ENCODE peak calls at places on chromosomes 2 and 18, in seven cellular contexts. L is AG04449, N is mammary epithelial cell, H is breast epithelium, F is tibial nerve, U is nephron progenitor cell, J is colonic mucosa. G is an unnamed sample.

GRCh38 chr2:36698978-36699377 is 2.5 kb downstream of the VIT start:
- DNase-seq in L (no peak), N (no peak), H (no peak), F (peak), U (no peak), J (no peak), G (no peak)

GRCh38 chr2:127508621-127509034 is 17.7 kb downstream of the IWS1 start:
- DNase-seq in L (peak), N (peak), H (no peak), F (peak), U (no peak), J (peak), G (no peak)

GRCh38 chr2:100767224-100767653 is 52.7 kb upstream of the NPAS2 start:
- DNase-seq in L (no peak), N (peak), H (no peak), F (no peak), U (no peak), J (no peak), G (no peak)

GRCh38 chr2:65172994-65173790 is 43.3 kb upstream of the RAB1A start:
- DNase-seq in L (no peak), N (no peak), H (no peak), F (no peak), U (no peak), J (no peak), G (no peak)

GRCh38 chr2:241773511-241774418 is 2.9 kb upstream of the GAL3ST2 start:
- DNase-seq in L (no peak), N (no peak), H (peak), F (no peak), U (no peak), J (peak), G (no peak)

GRCh38 chr2:180761224-180761623 is 219.2 kb upstream of the UBE2E3 start:
- DNase-seq in L (no peak), N (peak), H (no peak), F (no peak), U (no peak), J (no peak), G (no peak)

GRCh38 chr18:78962098-78962497 is 17.5 kb upstream of the SALL3 start:
- DNase-seq in L (no peak), N (no peak), H (no peak), F (no peak), U (no peak), J (no peak), G (no peak)

GRCh38 chr2:205654878-205655601 is 27.3 kb upstream of the NRP2 start:
- DNase-seq in L (peak), N (peak), H (no peak), F (no peak), U (no peak), J (no peak), G (no peak)

GRCh38 chr2:218006741-218007140 is 3.9 kb upstream of the TNS1 start:
- DNase-seq in L (no peak), N (no peak), H (no peak), F (no peak), U (no peak), J (no peak), G (no peak)

GRCh38 chr18:79424008-79424565 is 28.4 kb downstream of the NFATC1 start:
- DNase-seq in L (no peak), N (no peak), H (no peak), F (peak), U (no peak), J (no peak), G (no peak)

GRCh38 chr2:203237501-203238238 is 1.1 kb upstream of the CYP20A1 start:
- DNase-seq in L (no peak), N (no peak), H (no peak), F (no peak), U (no peak), J (no peak), G (no peak)

GRCh38 chr2:1826188-1826905 is 82.0 kb upstream of the PXDN start:
- DNase-seq in L (no peak), N (no peak), H (no peak), F (peak), U (no peak), J (no peak), G (no peak)

GRCh38 chr2:33108483-33109443 is 162.0 kb downstream of the LTBP1 start:
- DNase-seq in L (no peak), N (peak), H (no peak), F (no peak), U (no peak), J (no peak), G (no peak)

GRCh38 chr18:36539674-36540073 is 242.2 kb downstream of the FHOD3 start:
- DNase-seq in L (no peak), N (peak), H (no peak), F (no peak), U (no peak), J (no peak), G (no peak)

GRCh38 chr2:167652401-167652800 is 595.0 kb downstream of the STK39 start:
- DNase-seq in L (no peak), N (no peak), H (no peak), F (no peak), U (no peak), J (no peak), G (no peak)

DNA sequence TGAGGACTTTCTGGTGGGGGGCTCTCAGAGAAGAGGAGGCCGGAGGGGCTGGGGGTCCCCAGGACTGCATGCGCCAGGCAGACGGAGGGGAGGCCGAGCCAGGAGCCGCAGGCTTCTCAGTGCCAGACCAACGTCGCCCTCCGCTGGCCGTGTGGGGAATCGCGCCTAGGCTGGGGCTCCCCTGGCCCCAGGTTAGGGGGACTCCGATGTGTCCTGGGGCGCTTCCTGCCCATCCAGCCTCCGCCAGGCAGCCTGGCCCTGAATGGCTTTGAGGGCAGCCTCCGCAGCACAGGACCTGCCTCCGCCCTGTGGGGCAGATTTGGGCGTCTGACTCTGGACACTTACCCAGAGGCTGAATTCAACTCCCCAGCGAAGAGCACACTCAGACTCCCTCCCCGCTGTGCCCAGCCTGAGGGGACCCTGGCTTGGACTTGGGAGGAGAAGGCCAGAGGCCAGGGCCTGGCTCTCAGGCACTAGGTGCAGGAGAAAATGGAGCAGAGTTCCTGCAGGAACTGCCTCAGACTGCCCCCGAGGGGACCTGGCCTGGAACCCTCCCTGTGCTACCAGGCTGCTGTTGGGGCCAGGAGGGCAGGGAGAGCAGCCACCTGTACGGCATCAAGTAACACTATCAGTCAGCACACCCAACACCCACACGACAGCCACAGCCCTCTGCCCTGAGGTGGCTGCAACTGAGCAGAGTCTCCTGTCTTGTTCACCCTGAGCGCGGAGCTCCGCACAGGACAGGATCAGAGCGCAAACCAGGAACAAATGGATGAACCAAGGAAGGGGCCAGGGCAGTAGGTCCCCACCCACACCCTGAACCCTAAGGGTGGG is 621 bp upstream of the TEKT4 start:
- DNase-seq in L (no peak), N (no peak), H (no peak), F (no peak), U (peak), J (no peak), G (no peak)
- TF ChIP-seq CTCF in L (peak), N (peak), H (no peak), F (no peak), U (peak), J (peak), G (no peak)

DNA sequence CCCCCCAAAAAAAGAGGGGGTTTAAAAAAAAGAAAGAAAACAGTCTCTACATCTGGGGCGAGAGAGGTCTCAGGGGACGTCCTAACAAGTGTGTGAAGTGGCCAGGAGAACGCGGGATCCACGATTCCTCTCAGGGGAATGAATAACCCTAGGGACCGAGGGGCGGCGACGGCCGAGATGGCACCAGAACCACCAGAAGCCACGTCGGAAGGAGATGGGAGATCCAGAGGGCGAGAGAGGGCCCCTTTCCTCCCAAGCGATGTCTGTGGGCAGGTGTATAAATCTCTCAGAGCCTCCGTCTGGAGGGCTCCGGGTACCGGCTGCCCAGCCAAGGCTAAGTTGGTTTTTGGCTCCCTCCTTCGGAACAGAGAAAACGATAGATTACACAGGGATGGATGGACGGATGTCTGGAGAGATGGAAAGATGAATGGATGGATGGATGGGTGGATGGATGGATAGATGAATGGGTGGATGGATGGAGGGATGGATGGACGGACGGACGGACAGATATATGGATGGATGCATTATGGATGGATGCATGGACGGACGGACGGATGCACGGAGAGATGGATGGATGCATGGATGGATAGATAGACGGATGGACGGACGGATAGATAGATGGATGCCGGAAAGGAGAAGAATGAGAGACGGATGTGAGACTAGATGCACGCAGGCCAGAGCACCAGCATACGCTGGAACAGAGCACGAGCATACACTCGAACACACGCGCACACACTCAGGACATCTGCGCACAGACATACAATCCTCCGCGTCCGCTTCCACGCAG is 1.6 kb downstream of the EPHA4 start:
- DNase-seq in L (no peak), N (peak), H (no peak), F (no peak), U (peak), J (peak), G (peak)
- TF ChIP-seq CTCF in L (peak), N (no peak), H (no peak), F (no peak), U (no peak), J (no peak), G (no peak)

DNA sequence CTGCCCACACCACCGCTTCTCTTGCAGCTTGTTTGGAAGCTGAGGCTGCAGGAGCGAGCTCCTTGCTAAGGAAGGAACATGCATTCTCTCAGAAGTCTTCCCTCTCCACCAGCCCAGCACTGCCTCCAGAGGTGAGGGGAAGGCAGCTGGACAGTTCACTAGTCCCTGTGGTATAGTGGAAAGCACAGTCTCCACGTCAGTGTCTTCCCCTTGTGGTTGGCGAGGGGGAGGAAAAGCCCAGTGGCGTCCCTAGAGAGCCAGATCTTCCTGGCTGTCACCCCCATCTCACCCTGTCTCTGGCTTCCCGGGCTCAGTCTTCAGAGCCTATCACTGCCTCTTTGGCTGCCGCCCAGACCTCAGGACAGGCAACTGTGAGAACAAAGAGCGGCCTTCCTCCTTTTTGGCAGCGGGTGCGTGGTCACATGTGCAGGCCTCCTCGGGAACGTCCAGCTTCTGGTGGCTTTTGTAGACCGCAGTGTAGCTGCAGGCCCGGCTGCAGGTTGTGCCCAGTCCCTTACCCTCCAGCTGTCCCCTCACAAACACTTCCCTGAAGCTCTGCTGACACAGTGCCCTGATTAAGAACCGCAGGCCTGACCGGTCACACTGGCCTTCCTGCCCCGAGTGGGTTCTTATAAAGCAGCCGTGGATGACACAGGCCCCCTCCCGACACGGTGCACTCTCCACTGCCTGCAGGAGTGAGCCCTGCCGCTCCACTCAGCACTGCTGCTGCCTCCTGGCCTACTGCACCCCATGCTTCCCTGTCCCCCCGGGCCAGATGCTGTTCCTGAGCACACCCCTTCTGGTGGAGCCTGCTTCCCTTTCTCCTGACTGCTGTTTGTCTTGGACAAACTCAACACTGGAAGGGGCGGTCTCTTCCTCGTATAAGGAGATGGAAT is 90.9 kb downstream of the RNF144A start:
- DNase-seq in L (no peak), N (peak), H (peak), F (peak), U (no peak), J (peak), G (no peak)
- TF ChIP-seq CTCF in L (peak), N (peak), H (no peak), F (peak), U (no peak), J (no peak), G (no peak)

DNA sequence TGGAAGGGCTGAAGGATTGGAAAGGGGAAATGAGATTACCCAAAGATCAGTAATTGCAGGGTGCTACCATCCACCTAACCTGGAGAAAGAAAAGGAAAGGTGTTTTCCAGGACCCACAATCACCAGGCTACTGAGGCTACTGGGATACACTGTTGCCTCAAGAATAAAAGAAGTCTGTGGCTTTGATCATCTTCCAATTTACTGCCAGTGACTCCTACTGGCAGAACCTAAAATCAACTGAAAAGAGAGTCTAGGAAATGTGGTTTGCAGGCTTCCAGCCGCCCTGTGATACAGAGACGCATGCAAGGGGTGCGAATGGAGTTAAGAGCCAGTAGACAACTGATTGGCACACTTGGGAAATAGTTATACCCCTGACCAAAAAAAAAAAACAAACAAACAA is 16.6 kb upstream of the TTL start:
- DNase-seq in L (no peak), N (no peak), H (no peak), F (no peak), U (no peak), J (no peak), G (no peak)
- TF ChIP-seq CTCF in L (no peak), N (peak), H (no peak), F (no peak), U (no peak), J (no peak), G (no peak)

DNA sequence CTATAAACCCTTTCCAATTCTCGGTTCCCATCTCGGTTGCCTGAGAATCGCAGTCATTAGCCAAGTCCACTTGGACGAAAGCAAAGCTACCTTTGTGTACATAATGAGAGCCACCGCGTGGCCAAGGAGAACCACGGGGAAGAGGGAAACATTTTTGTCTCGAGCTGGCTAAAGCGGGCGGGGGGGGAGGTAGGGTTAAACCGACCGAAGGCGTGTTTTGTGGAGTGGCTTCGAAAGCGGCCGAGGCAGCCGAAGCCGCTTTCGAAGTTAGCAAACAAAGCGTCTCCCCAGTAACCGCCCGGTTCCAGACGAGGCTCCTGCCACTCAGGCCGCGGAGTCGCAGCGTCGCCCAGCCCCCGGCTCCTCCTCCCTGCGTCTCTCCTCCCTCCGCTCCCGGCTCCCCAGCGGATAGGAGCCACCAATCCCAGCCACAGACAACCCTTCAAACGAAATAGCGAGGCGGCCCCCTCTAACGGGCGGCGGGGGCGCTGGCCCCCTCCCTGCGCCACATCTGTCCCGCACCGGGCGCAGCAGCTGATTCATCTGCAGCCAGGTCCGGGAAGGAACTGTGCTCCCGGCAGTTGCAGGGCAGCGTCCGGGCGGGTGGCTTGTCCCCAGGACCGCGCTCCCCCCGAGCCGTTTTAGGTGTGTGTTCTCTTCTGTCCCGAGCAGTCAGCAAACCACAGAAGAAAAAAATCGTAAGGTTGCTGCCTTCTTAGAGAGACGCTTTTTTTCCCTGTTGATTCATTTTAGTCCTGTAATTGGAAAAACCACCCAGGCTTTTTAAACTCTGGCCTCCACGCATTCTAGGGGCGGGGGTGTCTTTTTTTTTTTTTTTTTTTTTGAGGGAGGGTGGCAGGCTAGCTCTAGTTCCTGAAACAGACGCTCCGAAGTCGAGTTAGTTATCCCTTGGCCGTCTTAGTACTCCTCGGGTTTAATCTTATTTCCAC is 1.8 kb upstream of the TGIF1 start:
- DNase-seq in L (no peak), N (peak), H (peak), F (peak), U (peak), J (peak), G (peak)
- TF ChIP-seq CTCF in L (peak), N (no peak), H (peak), F (no peak), U (no peak), J (no peak), G (no peak)

DNA sequence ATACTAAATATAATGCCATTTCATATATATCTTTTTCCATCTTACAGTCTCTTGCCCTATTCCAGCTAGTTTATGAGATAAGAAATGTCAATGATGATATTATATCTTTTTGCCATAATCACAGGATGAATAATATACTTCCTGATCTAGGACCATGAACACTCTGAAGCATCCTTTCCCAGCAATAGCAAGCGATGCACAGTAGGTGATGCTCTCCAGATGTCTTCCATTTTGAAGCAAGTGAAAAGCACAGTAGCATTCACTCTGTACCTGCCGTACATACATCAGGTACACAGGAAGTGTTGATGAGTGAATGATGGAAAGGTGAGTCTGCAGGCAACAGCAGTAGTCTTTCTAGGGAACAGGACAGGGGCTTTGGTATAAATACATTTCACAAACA is 8.6 kb upstream of the SULT1C4 start:
- DNase-seq in L (no peak), N (no peak), H (no peak), F (no peak), U (no peak), J (no peak), G (no peak)
- TF ChIP-seq CTCF in L (no peak), N (no peak), H (no peak), F (no peak), U (no peak), J (no peak), G (no peak)

GRCh38 chr2:44671896-44672295 is 269.6 kb upstream of the SIX3 start:
- DNase-seq in L (no peak), N (no peak), H (no peak), F (no peak), U (no peak), J (no peak), G (no peak)
- TF ChIP-seq CTCF in L (no peak), N (no peak), H (no peak), F (no peak), U (no peak), J (no peak), G (no peak)

GRCh38 chr2:128543646-128544045 is 225.0 kb upstream of the HS6ST1 start:
- DNase-seq in L (no peak), N (no peak), H (no peak), F (no peak), U (no peak), J (no peak), G (no peak)
- TF ChIP-seq CTCF in L (no peak), N (no peak), H (no peak), F (no peak), U (no peak), J (no peak), G (no peak)

GRCh38 chr18:23662309-23663263 is at the start of gene ANKRD29:
- DNase-seq in L (no peak), N (peak), H (no peak), F (no peak), U (peak), J (peak), G (peak)

GRCh38 chr18:23658296-23658695 is 4.4 kb downstream of the ANKRD29 start:
- DNase-seq in L (no peak), N (no peak), H (no peak), F (no peak), U (no peak), J (no peak), G (no peak)

GRCh38 chr18:23664674-23665073 is 2.0 kb upstream of the ANKRD29 start:
- DNase-seq in L (no peak), N (no peak), H (no peak), F (no peak), U (no peak), J (no peak), G (no peak)

GRCh38 chr18:23667114-23667513 is 4.4 kb upstream of the ANKRD29 start:
- DNase-seq in L (no peak), N (no peak), H (no peak), F (no peak), U (no peak), J (no peak), G (no peak)

GRCh38 chr18:23661735-23662308 is 889 bp downstream of the ANKRD29 start:
- DNase-seq in L (no peak), N (no peak), H (no peak), F (no peak), U (no peak), J (no peak), G (no peak)
- TF ChIP-seq CTCF in L (no peak), N (no peak), H (no peak), F (no peak), U (no peak), J (no peak), G (no peak)

G was measured in activated B cell treated with CpG ODN at 0.5 μM for 24 hours.